ENCODE peak calls at places on chromosomes 3 and 15, in seven cellular contexts. D is GM12878, U is HCT116, M is K562, Z is SK-N-SH, S is HepG2, W is H1. E is an unnamed sample.

GRCh38 chr3:110493752-110494151 is 577.9 kb upstream of the NECTIN3 start:
- DNase-seq in M (no peak), S (no peak), Z (no peak), D (no peak), W (no peak), U (no peak), E (no peak)

GRCh38 chr3:36904641-36905040 is 40.2 kb downstream of the TRANK1 start:
- DNase-seq in D (no peak), S (peak), M (no peak), W (peak), Z (peak), U (no peak), E (peak)

GRCh38 chr15:92595506-92596337 is 59.9 kb downstream of the FAM174B start:
- DNase-seq in D (no peak), S (no peak), M (no peak), W (no peak), Z (no peak), U (no peak), E (no peak)

GRCh38 chr3:157119369-157119951 is 40.5 kb downstream of the CCNL1 start:
- DNase-seq in U (no peak), M (peak), Z (no peak), W (no peak), D (no peak), S (peak), E (no peak)

GRCh38 chr15:23447107-23447500 is at the start of gene GOLGA6L2:
- DNase-seq in M (peak), S (no peak), D (no peak), Z (no peak), U (peak), W (no peak), E (peak)

GRCh38 chr15:33844597-33844996 is 123.7 kb upstream of the CHRM5 start:
- DNase-seq in M (no peak), D (no peak), U (no peak), W (no peak), Z (no peak), S (no peak), E (no peak)

GRCh38 chr15:79169531-79170123 is 79.0 kb upstream of the RASGRF1 start:
- DNase-seq in D (no peak), M (no peak), S (no peak), Z (no peak), U (no peak), W (no peak), E (no peak)

GRCh38 chr3:183769453-183769852 is 55.9 kb downstream of the MAP6D1 start:
- DNase-seq in M (no peak), S (no peak), D (no peak), Z (no peak), W (no peak), U (no peak), E (no peak)

GRCh38 chr3:10437272-10437994 is 68.0 kb downstream of the ATP2B2 start:
- DNase-seq in M (no peak), S (no peak), W (no peak), D (peak), Z (no peak), U (no peak), E (no peak)

GRCh38 chr15:96346409-96346808 is 15.9 kb downstream of the NR2F2 start:
- DNase-seq in U (no peak), M (no peak), Z (no peak), D (no peak), W (no peak), S (no peak), E (no peak)

GRCh38 chr15:31378363-31378903 is 51.8 kb downstream of the KLF13 start:
- DNase-seq in D (no peak), S (no peak), W (no peak), Z (no peak), M (no peak), U (no peak), E (no peak)

GRCh38 chr15:82539690-82540054 is 585 bp downstream of the RPS17 start:
- DNase-seq in Z (peak), D (no peak), U (no peak), W (no peak), S (no peak), M (peak), E (no peak)

GRCh38 chr3:78258798-78259197 is 1218.9 kb downstream of the ROBO2 start:
- DNase-seq in M (no peak), S (no peak), Z (no peak), U (no peak), W (no peak), D (no peak), E (peak)

GRCh38 chr15:72835289-72835890 is 51.8 kb upstream of the ADPGK start:
- DNase-seq in Z (no peak), M (no peak), W (peak), U (peak), S (peak), D (no peak), E (peak)

GRCh38 chr3:128760027-128760426 is 34.0 kb downstream of the RAB7A start:
- DNase-seq in S (no peak), Z (no peak), D (no peak), M (no peak), W (no peak), U (no peak), E (no peak)

GRCh38 chr15:89002281-89002761 is 85.9 kb upstream of the ABHD2 start:
- DNase-seq in M (peak), S (peak), D (peak), U (no peak), Z (peak), W (no peak), E (no peak)

GRCh38 chr3:176663819-176664218 is 533.5 kb downstream of the TBL1XR1 start:
- DNase-seq in U (peak), Z (peak), D (no peak), S (peak), W (no peak), M (no peak), E (peak)

GRCh38 chr3:146209371-146209770 is 41.5 kb downstream of the PLSCR4 start:
- DNase-seq in U (no peak), M (no peak), S (no peak), D (no peak), W (no peak), Z (no peak), E (no peak)

GRCh38 chr3:41688595-41689380 is 273.1 kb downstream of the ULK4 start:
- DNase-seq in S (peak), D (no peak), Z (no peak), W (no peak), M (no peak), U (no peak), E (no peak)

GRCh38 chr15:100350434-100351226 is 8.9 kb upstream of the ADAMTS17 start:
- DNase-seq in M (no peak), W (no peak), Z (no peak), D (no peak), U (no peak), S (peak), E (no peak)

GRCh38 chr3:159928071-159928491 is 60.6 kb upstream of the IL12A start:
- DNase-seq in M (no peak), U (no peak), W (no peak), Z (peak), D (no peak), S (no peak), E (no peak)

GRCh38 chr3:52891615-52892081 is 5.7 kb downstream of the STIMATE start:
- DNase-seq in S (peak), W (no peak), M (no peak), D (no peak), Z (no peak), U (no peak), E (no peak)

GRCh38 chr3:15313461-15313860 is 18.9 kb downstream of the SH3BP5 start:
- DNase-seq in W (no peak), U (no peak), Z (no peak), M (no peak), S (no peak), D (no peak), E (no peak)

GRCh38 chr3:141129049-141130038 is 78.2 kb downstream of the SPSB4 start:
- DNase-seq in D (no peak), S (no peak), M (no peak), W (no peak), Z (no peak), U (no peak), E (no peak)

GRCh38 chr15:101828774-101829173 is 16.8 kb downstream of the OR4F15 start:
- DNase-seq in Z (no peak), S (no peak), U (no peak), M (no peak), D (no peak), W (no peak), E (no peak)

GRCh38 chr3:187062526-187063177 is 76.6 kb downstream of the RPL39L start:
- DNase-seq in Z (no peak), M (no peak), S (peak), D (no peak), W (no peak), U (no peak), E (no peak)

GRCh38 chr3:65810277-65810676 is 228.4 kb downstream of the MAGI1 start:
- DNase-seq in U (no peak), W (no peak), S (no peak), M (no peak), D (no peak), Z (no peak), E (no peak)

GRCh38 chr15:38587214-38587613 is 22.6 kb upstream of the RASGRP1 start:
- DNase-seq in U (no peak), W (no peak), Z (no peak), M (no peak), S (no peak), D (no peak), E (no peak)

GRCh38 chr3:14431928-14432834 is 29.8 kb downstream of the SLC6A6 start:
- DNase-seq in Z (peak), W (no peak), U (peak), S (peak), D (peak), M (peak), E (peak)

GRCh38 chr15:42696626-42697025 is 40.3 kb downstream of the CDAN1 start:
- DNase-seq in M (no peak), Z (no peak), U (no peak), S (no peak), W (no peak), D (no peak), E (no peak)

GRCh38 chr15:94400521-94401290 is 169.3 kb downstream of the MCTP2 start:
- DNase-seq in M (no peak), W (no peak), Z (no peak), U (no peak), S (peak), D (no peak), E (no peak)

GRCh38 chr3:175601521-175601920 is 742.4 kb downstream of the NAALADL2 start:
- DNase-seq in U (no peak), Z (no peak), M (no peak), S (no peak), D (no peak), W (no peak), E (no peak)

GRCh38 chr15:80828796-80829195 is 49.6 kb downstream of the CEMIP start:
- DNase-seq in Z (no peak), D (no peak), W (no peak), U (no peak), M (no peak), S (no peak), E (no peak)

GRCh38 chr3:167575000-167575399 is 78.7 kb downstream of the WDR49 start:
- DNase-seq in Z (no peak), D (no peak), W (peak), U (no peak), M (no peak), S (no peak), E (no peak)

GRCh38 chr3:39141211-39141995 is 12.0 kb downstream of the CSRNP1 start:
- DNase-seq in U (no peak), M (no peak), D (no peak), Z (peak), S (no peak), W (no peak), E (peak)

GRCh38 chr3:33746412-33747116 is 28.5 kb upstream of the CLASP2 start:
- DNase-seq in Z (no peak), D (no peak), M (no peak), S (no peak), U (no peak), W (no peak), E (no peak)
- TF ChIP-seq JUND in Z (no peak), D (no peak), M (no peak), S (no peak), U (no peak), W (no peak), E (no peak)

GRCh38 chr3:49876567-49876966 is 6.9 kb upstream of the CAMKV start:
- DNase-seq in D (no peak), W (no peak), U (no peak), M (no peak), S (no peak), Z (no peak), E (no peak)

GRCh38 chr3:49873623-49874022 is 3.9 kb upstream of the CAMKV start:
- DNase-seq in M (no peak), Z (peak), W (no peak), U (no peak), S (peak), D (no peak), E (no peak)

GRCh38 chr3:49869525-49870126 is at the start of gene CAMKV:
- DNase-seq in D (no peak), S (no peak), W (peak), Z (peak), U (no peak), M (peak), E (no peak)

GRCh38 chr3:49871536-49872157 is 1.9 kb upstream of the CAMKV start:
- DNase-seq in D (no peak), U (no peak), Z (peak), S (no peak), W (no peak), M (no peak), E (no peak)

DNA sequence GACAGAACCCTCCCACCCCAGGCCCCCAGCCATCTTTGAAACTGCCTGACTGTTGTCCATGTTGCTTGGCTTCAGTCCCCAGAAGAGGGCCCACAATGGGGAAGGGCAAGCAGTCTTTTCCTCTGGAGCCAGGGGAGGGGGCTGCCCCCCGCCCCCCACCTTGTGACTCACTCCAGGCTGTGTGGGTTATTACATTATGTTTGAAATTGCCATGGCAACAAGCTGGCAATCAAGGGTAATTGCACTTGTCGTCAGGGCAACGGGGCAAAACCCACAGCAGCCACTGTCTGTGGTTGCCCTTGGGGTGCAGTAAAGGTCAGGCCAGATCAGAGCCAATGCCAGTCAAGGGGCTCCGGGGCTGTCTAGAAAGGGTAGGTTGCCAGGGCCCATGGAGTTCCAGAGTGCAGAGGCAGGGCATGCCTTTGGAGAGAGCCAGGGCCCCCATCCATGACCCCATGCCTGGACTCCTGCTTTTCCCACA is 3.1 kb upstream of the CAMKV start:
- DNase-seq in U (no peak), W (no peak), S (no peak), M (no peak), D (no peak), Z (peak), E (no peak)
- TF ChIP-seq JUND in U (no peak), W (no peak), S (no peak), M (no peak), D (no peak), Z (no peak), E (no peak)

GRCh38 chr3:185552358-185552877 is at the start of gene LIPH:
- DNase-seq in M (peak), U (peak), D (peak), Z (no peak), W (no peak), S (no peak), E (peak)
- TF ChIP-seq JUND in M (no peak), U (peak), D (no peak), Z (no peak), W (no peak), S (no peak), E (no peak)

GRCh38 chr3:98812851-98813374 is 49.8 kb downstream of the ST3GAL6 start:
- DNase-seq in D (no peak), Z (peak), S (peak), M (peak), U (no peak), W (no peak), E (peak)

GRCh38 chr3:98821072-98821471 is 57.9 kb downstream of the ST3GAL6 start:
- DNase-seq in Z (peak), U (no peak), D (no peak), S (no peak), W (no peak), M (no peak), E (no peak)

GRCh38 chr3:98814799-98815450 is 51.8 kb downstream of the ST3GAL6 start:
- DNase-seq in M (no peak), S (no peak), D (no peak), W (no peak), Z (no peak), U (no peak), E (no peak)

DNA sequence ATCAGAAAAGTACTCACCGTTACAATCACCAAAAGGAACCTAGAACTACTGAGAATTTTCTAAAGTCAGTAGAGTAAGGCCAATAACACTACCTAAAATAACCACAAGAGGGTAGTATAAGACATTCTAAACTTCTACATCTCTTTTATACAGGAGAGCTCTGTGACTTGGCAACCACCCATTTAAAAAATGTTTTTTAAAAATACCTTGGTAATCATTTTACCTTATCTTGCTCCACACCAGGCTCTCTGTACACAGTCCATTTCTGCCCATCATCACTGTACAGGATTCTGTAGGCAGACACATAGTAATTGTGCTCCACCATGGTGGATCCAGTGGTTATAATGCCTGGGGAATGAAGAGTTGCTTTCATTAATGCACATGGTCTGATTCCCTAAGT is 54.4 kb downstream of the ST3GAL6 start:
- DNase-seq in D (no peak), Z (peak), S (peak), M (peak), U (no peak), W (no peak), E (peak)
- TF ChIP-seq JUND in D (no peak), Z (no peak), S (no peak), M (no peak), U (no peak), W (no peak), E (no peak)

DNA sequence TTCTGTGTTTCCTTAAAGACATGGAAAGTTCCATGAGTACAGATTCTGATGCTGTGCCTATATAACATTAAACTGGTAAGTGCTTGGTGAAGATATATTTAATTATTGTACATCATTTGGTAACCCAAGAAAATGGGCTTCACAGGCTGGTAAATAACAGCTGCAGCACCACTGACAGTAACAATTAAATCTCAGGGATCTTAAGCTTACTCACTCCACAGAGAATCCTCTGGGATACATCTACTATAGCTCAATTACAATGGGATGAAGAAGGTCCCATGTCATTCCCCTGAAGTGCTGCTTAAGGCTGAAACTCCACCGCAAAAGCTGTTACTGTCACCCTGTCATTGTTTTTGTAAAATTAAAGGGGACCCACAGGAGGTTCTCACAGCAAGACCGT is 153.0 kb downstream of the IMPG2 start:
- DNase-seq in Z (no peak), D (no peak), M (no peak), S (no peak), U (no peak), W (no peak), E (no peak)
- TF ChIP-seq JUND in Z (no peak), D (no peak), M (no peak), S (no peak), U (no peak), W (no peak), E (no peak)

E was measured in T47D.